ENCODE peak calls at places on chromosomes 3 and 15, in ten cellular contexts. One of them, this sample, is unnamed.

GRCh38 chr3:76940181-76940770 is 99.6 kb upstream of the ROBO2 start:
- DNase-seq in colonic mucosa: no peak
- DNase-seq in stimulated activated CD4-positive, alpha-beta T cell treated with anti-CD3 and anti-CD28 coated beads, Interleukin-15, amount 100 ng/mL, for 1 hour: no peak
- DNase-seq in HEK293T: no peak
- DNase-seq in naive thymus-derived CD8-positive, alpha-beta T cell: no peak
- DNase-seq in effector CD4-positive, alpha-beta T cell: no peak
- DNase-seq in NCI-H1417: no peak
- DNase-seq in Peyer's patch: no peak
- DNase-seq in RCC 7860: no peak
- DNase-seq in AG04450: no peak
- DNase-seq in this sample: no peak

GRCh38 chr3:21914451-21914850 is 163.4 kb upstream of the ZNF385D start:
- DNase-seq in colonic mucosa: no peak
- DNase-seq in stimulated activated CD4-positive, alpha-beta T cell treated with anti-CD3 and anti-CD28 coated beads, Interleukin-15, amount 100 ng/mL, for 1 hour: no peak
- DNase-seq in HEK293T: no peak
- DNase-seq in naive thymus-derived CD8-positive, alpha-beta T cell: no peak
- DNase-seq in effector CD4-positive, alpha-beta T cell: no peak
- DNase-seq in NCI-H1417: no peak
- DNase-seq in Peyer's patch: no peak
- DNase-seq in RCC 7860: no peak
- DNase-seq in AG04450: no peak
- DNase-seq in this sample: no peak

GRCh38 chr15:62068071-62068786 is 1.5 kb downstream of the C2CD4A start:
- DNase-seq in colonic mucosa: peak
- DNase-seq in stimulated activated CD4-positive, alpha-beta T cell treated with anti-CD3 and anti-CD28 coated beads, Interleukin-15, amount 100 ng/mL, for 1 hour: peak
- DNase-seq in HEK293T: peak
- DNase-seq in naive thymus-derived CD8-positive, alpha-beta T cell: no peak
- DNase-seq in effector CD4-positive, alpha-beta T cell: no peak
- DNase-seq in NCI-H1417: peak
- DNase-seq in Peyer's patch: peak
- DNase-seq in RCC 7860: no peak
- DNase-seq in AG04450: no peak
- DNase-seq in this sample: no peak

GRCh38 chr15:49064884-49065283 is 18.6 kb upstream of the SECISBP2L start:
- DNase-seq in colonic mucosa: no peak
- DNase-seq in stimulated activated CD4-positive, alpha-beta T cell treated with anti-CD3 and anti-CD28 coated beads, Interleukin-15, amount 100 ng/mL, for 1 hour: no peak
- DNase-seq in HEK293T: no peak
- DNase-seq in naive thymus-derived CD8-positive, alpha-beta T cell: no peak
- DNase-seq in effector CD4-positive, alpha-beta T cell: no peak
- DNase-seq in NCI-H1417: no peak
- DNase-seq in Peyer's patch: no peak
- DNase-seq in RCC 7860: no peak
- DNase-seq in AG04450: no peak
- DNase-seq in this sample: no peak

GRCh38 chr15:56244237-56244810 is 645 bp upstream of the RFX7 start:
- DNase-seq in colonic mucosa: peak
- DNase-seq in stimulated activated CD4-positive, alpha-beta T cell treated with anti-CD3 and anti-CD28 coated beads, Interleukin-15, amount 100 ng/mL, for 1 hour: no peak
- DNase-seq in HEK293T: peak
- DNase-seq in naive thymus-derived CD8-positive, alpha-beta T cell: peak
- DNase-seq in effector CD4-positive, alpha-beta T cell: peak
- DNase-seq in NCI-H1417: peak
- DNase-seq in Peyer's patch: peak
- DNase-seq in RCC 7860: peak
- DNase-seq in AG04450: peak
- DNase-seq in this sample: peak

GRCh38 chr15:90138071-90138833 is 36.0 kb upstream of the IDH2 start:
- DNase-seq in colonic mucosa: no peak
- DNase-seq in stimulated activated CD4-positive, alpha-beta T cell treated with anti-CD3 and anti-CD28 coated beads, Interleukin-15, amount 100 ng/mL, for 1 hour: no peak
- DNase-seq in HEK293T: no peak
- DNase-seq in naive thymus-derived CD8-positive, alpha-beta T cell: no peak
- DNase-seq in effector CD4-positive, alpha-beta T cell: no peak
- DNase-seq in NCI-H1417: no peak
- DNase-seq in Peyer's patch: no peak
- DNase-seq in RCC 7860: no peak
- DNase-seq in AG04450: no peak
- DNase-seq in this sample: no peak

GRCh38 chr3:33218446-33219174 is at the start of gene SUSD5:
- DNase-seq in colonic mucosa: no peak
- DNase-seq in stimulated activated CD4-positive, alpha-beta T cell treated with anti-CD3 and anti-CD28 coated beads, Interleukin-15, amount 100 ng/mL, for 1 hour: no peak
- DNase-seq in HEK293T: peak
- DNase-seq in naive thymus-derived CD8-positive, alpha-beta T cell: no peak
- DNase-seq in effector CD4-positive, alpha-beta T cell: no peak
- DNase-seq in NCI-H1417: peak
- DNase-seq in Peyer's patch: no peak
- DNase-seq in RCC 7860: no peak
- DNase-seq in AG04450: no peak
- DNase-seq in this sample: no peak

GRCh38 chr3:194250104-194251002 is 100.8 kb downstream of the CPN2 start:
- DNase-seq in colonic mucosa: peak
- DNase-seq in stimulated activated CD4-positive, alpha-beta T cell treated with anti-CD3 and anti-CD28 coated beads, Interleukin-15, amount 100 ng/mL, for 1 hour: no peak
- DNase-seq in HEK293T: no peak
- DNase-seq in naive thymus-derived CD8-positive, alpha-beta T cell: no peak
- DNase-seq in effector CD4-positive, alpha-beta T cell: no peak
- DNase-seq in NCI-H1417: peak
- DNase-seq in Peyer's patch: no peak
- DNase-seq in RCC 7860: no peak
- DNase-seq in AG04450: no peak
- DNase-seq in this sample: no peak

GRCh38 chr15:63978511-63979226 is 67.6 kb downstream of the DAPK2 start:
- DNase-seq in colonic mucosa: peak
- DNase-seq in stimulated activated CD4-positive, alpha-beta T cell treated with anti-CD3 and anti-CD28 coated beads, Interleukin-15, amount 100 ng/mL, for 1 hour: no peak
- DNase-seq in HEK293T: no peak
- DNase-seq in naive thymus-derived CD8-positive, alpha-beta T cell: no peak
- DNase-seq in effector CD4-positive, alpha-beta T cell: no peak
- DNase-seq in NCI-H1417: no peak
- DNase-seq in Peyer's patch: peak
- DNase-seq in RCC 7860: no peak
- DNase-seq in AG04450: no peak
- DNase-seq in this sample: no peak

GRCh38 chr15:75720787-75721461 is 8.3 kb upstream of the CSPG4 start:
- DNase-seq in colonic mucosa: peak
- DNase-seq in stimulated activated CD4-positive, alpha-beta T cell treated with anti-CD3 and anti-CD28 coated beads, Interleukin-15, amount 100 ng/mL, for 1 hour: peak
- DNase-seq in HEK293T: peak
- DNase-seq in naive thymus-derived CD8-positive, alpha-beta T cell: no peak
- DNase-seq in effector CD4-positive, alpha-beta T cell: no peak
- DNase-seq in NCI-H1417: peak
- DNase-seq in Peyer's patch: peak
- DNase-seq in RCC 7860: peak
- DNase-seq in AG04450: no peak
- DNase-seq in this sample: no peak

GRCh38 chr3:100041328-100041749 is 73.0 kb downstream of the FILIP1L start:
- DNase-seq in colonic mucosa: no peak
- DNase-seq in stimulated activated CD4-positive, alpha-beta T cell treated with anti-CD3 and anti-CD28 coated beads, Interleukin-15, amount 100 ng/mL, for 1 hour: no peak
- DNase-seq in HEK293T: no peak
- DNase-seq in naive thymus-derived CD8-positive, alpha-beta T cell: no peak
- DNase-seq in effector CD4-positive, alpha-beta T cell: no peak
- DNase-seq in NCI-H1417: peak
- DNase-seq in Peyer's patch: no peak
- DNase-seq in RCC 7860: peak
- DNase-seq in AG04450: peak
- DNase-seq in this sample: no peak

GRCh38 chr3:57892423-57892822 is 115.8 kb upstream of the FLNB start:
- DNase-seq in colonic mucosa: no peak
- DNase-seq in stimulated activated CD4-positive, alpha-beta T cell treated with anti-CD3 and anti-CD28 coated beads, Interleukin-15, amount 100 ng/mL, for 1 hour: no peak
- DNase-seq in HEK293T: no peak
- DNase-seq in naive thymus-derived CD8-positive, alpha-beta T cell: no peak
- DNase-seq in effector CD4-positive, alpha-beta T cell: no peak
- DNase-seq in NCI-H1417: no peak
- DNase-seq in Peyer's patch: no peak
- DNase-seq in RCC 7860: no peak
- DNase-seq in AG04450: no peak
- DNase-seq in this sample: no peak

GRCh38 chr3:117439812-117440211 is 730.2 kb downstream of the TUSC7 start:
- DNase-seq in colonic mucosa: no peak
- DNase-seq in stimulated activated CD4-positive, alpha-beta T cell treated with anti-CD3 and anti-CD28 coated beads, Interleukin-15, amount 100 ng/mL, for 1 hour: no peak
- DNase-seq in HEK293T: no peak
- DNase-seq in naive thymus-derived CD8-positive, alpha-beta T cell: no peak
- DNase-seq in effector CD4-positive, alpha-beta T cell: no peak
- DNase-seq in NCI-H1417: peak
- DNase-seq in Peyer's patch: no peak
- DNase-seq in RCC 7860: no peak
- DNase-seq in AG04450: no peak
- DNase-seq in this sample: no peak

GRCh38 chr3:133211449-133211848 is 173.3 kb downstream of the TMEM108 start:
- DNase-seq in colonic mucosa: no peak
- DNase-seq in stimulated activated CD4-positive, alpha-beta T cell treated with anti-CD3 and anti-CD28 coated beads, Interleukin-15, amount 100 ng/mL, for 1 hour: no peak
- DNase-seq in HEK293T: no peak
- DNase-seq in naive thymus-derived CD8-positive, alpha-beta T cell: no peak
- DNase-seq in effector CD4-positive, alpha-beta T cell: no peak
- DNase-seq in NCI-H1417: peak
- DNase-seq in Peyer's patch: no peak
- DNase-seq in RCC 7860: no peak
- DNase-seq in AG04450: no peak
- DNase-seq in this sample: no peak

GRCh38 chr15:50996641-50997040 is 88.2 kb downstream of the AP4E1 start:
- DNase-seq in colonic mucosa: no peak
- DNase-seq in stimulated activated CD4-positive, alpha-beta T cell treated with anti-CD3 and anti-CD28 coated beads, Interleukin-15, amount 100 ng/mL, for 1 hour: no peak
- DNase-seq in HEK293T: no peak
- DNase-seq in naive thymus-derived CD8-positive, alpha-beta T cell: no peak
- DNase-seq in effector CD4-positive, alpha-beta T cell: no peak
- DNase-seq in NCI-H1417: no peak
- DNase-seq in Peyer's patch: no peak
- DNase-seq in RCC 7860: no peak
- DNase-seq in AG04450: peak
- DNase-seq in this sample: no peak

GRCh38 chr15:72786244-72786641 is 2.7 kb upstream of the ADPGK start:
- DNase-seq in colonic mucosa: no peak
- DNase-seq in stimulated activated CD4-positive, alpha-beta T cell treated with anti-CD3 and anti-CD28 coated beads, Interleukin-15, amount 100 ng/mL, for 1 hour: no peak
- DNase-seq in HEK293T: no peak
- DNase-seq in naive thymus-derived CD8-positive, alpha-beta T cell: no peak
- DNase-seq in effector CD4-positive, alpha-beta T cell: no peak
- DNase-seq in NCI-H1417: no peak
- DNase-seq in Peyer's patch: no peak
- DNase-seq in RCC 7860: no peak
- DNase-seq in AG04450: no peak
- DNase-seq in this sample: no peak

GRCh38 chr3:184352897-184353545 is 8.4 kb downstream of the CLCN2 start:
- DNase-seq in colonic mucosa: no peak
- DNase-seq in stimulated activated CD4-positive, alpha-beta T cell treated with anti-CD3 and anti-CD28 coated beads, Interleukin-15, amount 100 ng/mL, for 1 hour: no peak
- DNase-seq in HEK293T: no peak
- DNase-seq in naive thymus-derived CD8-positive, alpha-beta T cell: no peak
- DNase-seq in effector CD4-positive, alpha-beta T cell: no peak
- DNase-seq in NCI-H1417: no peak
- DNase-seq in Peyer's patch: no peak
- DNase-seq in RCC 7860: no peak
- DNase-seq in AG04450: no peak
- DNase-seq in this sample: no peak

GRCh38 chr3:185878920-185879319 is 54.1 kb upstream of the IGF2BP2 start:
- DNase-seq in colonic mucosa: no peak
- DNase-seq in stimulated activated CD4-positive, alpha-beta T cell treated with anti-CD3 and anti-CD28 coated beads, Interleukin-15, amount 100 ng/mL, for 1 hour: no peak
- DNase-seq in HEK293T: no peak
- DNase-seq in naive thymus-derived CD8-positive, alpha-beta T cell: no peak
- DNase-seq in effector CD4-positive, alpha-beta T cell: no peak
- DNase-seq in NCI-H1417: no peak
- DNase-seq in Peyer's patch: no peak
- DNase-seq in RCC 7860: peak
- DNase-seq in AG04450: no peak
- DNase-seq in this sample: no peak

GRCh38 chr3:22091329-22091728 is 340.3 kb upstream of the ZNF385D start:
- DNase-seq in colonic mucosa: no peak
- DNase-seq in stimulated activated CD4-positive, alpha-beta T cell treated with anti-CD3 and anti-CD28 coated beads, Interleukin-15, amount 100 ng/mL, for 1 hour: no peak
- DNase-seq in HEK293T: no peak
- DNase-seq in naive thymus-derived CD8-positive, alpha-beta T cell: no peak
- DNase-seq in effector CD4-positive, alpha-beta T cell: no peak
- DNase-seq in NCI-H1417: no peak
- DNase-seq in Peyer's patch: no peak
- DNase-seq in RCC 7860: no peak
- DNase-seq in AG04450: no peak
- DNase-seq in this sample: no peak

GRCh38 chr15:63942486-63943365 is 103.6 kb downstream of the DAPK2 start:
- DNase-seq in colonic mucosa: peak
- DNase-seq in stimulated activated CD4-positive, alpha-beta T cell treated with anti-CD3 and anti-CD28 coated beads, Interleukin-15, amount 100 ng/mL, for 1 hour: no peak
- DNase-seq in HEK293T: no peak
- DNase-seq in naive thymus-derived CD8-positive, alpha-beta T cell: no peak
- DNase-seq in effector CD4-positive, alpha-beta T cell: no peak
- DNase-seq in NCI-H1417: peak
- DNase-seq in Peyer's patch: no peak
- DNase-seq in RCC 7860: no peak
- DNase-seq in AG04450: no peak
- DNase-seq in this sample: no peak

GRCh38 chr3:162704238-162704637 is 1207.6 kb downstream of the OTOL1 start:
- DNase-seq in colonic mucosa: no peak
- DNase-seq in stimulated activated CD4-positive, alpha-beta T cell treated with anti-CD3 and anti-CD28 coated beads, Interleukin-15, amount 100 ng/mL, for 1 hour: no peak
- DNase-seq in HEK293T: no peak
- DNase-seq in naive thymus-derived CD8-positive, alpha-beta T cell: no peak
- DNase-seq in effector CD4-positive, alpha-beta T cell: no peak
- DNase-seq in NCI-H1417: no peak
- DNase-seq in Peyer's patch: no peak
- DNase-seq in RCC 7860: no peak
- DNase-seq in AG04450: no peak
- DNase-seq in this sample: no peak

GRCh38 chr3:147799601-147800000 is 390.4 kb downstream of the ZIC1 start:
- DNase-seq in colonic mucosa: no peak
- DNase-seq in stimulated activated CD4-positive, alpha-beta T cell treated with anti-CD3 and anti-CD28 coated beads, Interleukin-15, amount 100 ng/mL, for 1 hour: no peak
- DNase-seq in HEK293T: no peak
- DNase-seq in naive thymus-derived CD8-positive, alpha-beta T cell: no peak
- DNase-seq in effector CD4-positive, alpha-beta T cell: no peak
- DNase-seq in NCI-H1417: no peak
- DNase-seq in Peyer's patch: no peak
- DNase-seq in RCC 7860: no peak
- DNase-seq in AG04450: no peak
- DNase-seq in this sample: no peak

GRCh38 chr15:87752250-87752951 is 504.1 kb downstream of the NTRK3 start:
- DNase-seq in colonic mucosa: no peak
- DNase-seq in stimulated activated CD4-positive, alpha-beta T cell treated with anti-CD3 and anti-CD28 coated beads, Interleukin-15, amount 100 ng/mL, for 1 hour: no peak
- DNase-seq in HEK293T: no peak
- DNase-seq in naive thymus-derived CD8-positive, alpha-beta T cell: no peak
- DNase-seq in effector CD4-positive, alpha-beta T cell: no peak
- DNase-seq in NCI-H1417: peak
- DNase-seq in Peyer's patch: no peak
- DNase-seq in RCC 7860: peak
- DNase-seq in AG04450: peak
- DNase-seq in this sample: no peak

GRCh38 chr15:80404719-80405553 is 754 bp downstream of the ARNT2 start:
- DNase-seq in colonic mucosa: peak
- DNase-seq in stimulated activated CD4-positive, alpha-beta T cell treated with anti-CD3 and anti-CD28 coated beads, Interleukin-15, amount 100 ng/mL, for 1 hour: no peak
- DNase-seq in HEK293T: peak
- DNase-seq in naive thymus-derived CD8-positive, alpha-beta T cell: no peak
- DNase-seq in effector CD4-positive, alpha-beta T cell: no peak
- DNase-seq in NCI-H1417: peak
- DNase-seq in Peyer's patch: no peak
- DNase-seq in RCC 7860: no peak
- DNase-seq in AG04450: no peak
- DNase-seq in this sample: no peak

GRCh38 chr3:40725026-40725425 is 200.3 kb downstream of the ZNF621 start:
- DNase-seq in colonic mucosa: no peak
- DNase-seq in stimulated activated CD4-positive, alpha-beta T cell treated with anti-CD3 and anti-CD28 coated beads, Interleukin-15, amount 100 ng/mL, for 1 hour: no peak
- DNase-seq in HEK293T: no peak
- DNase-seq in naive thymus-derived CD8-positive, alpha-beta T cell: no peak
- DNase-seq in effector CD4-positive, alpha-beta T cell: no peak
- DNase-seq in NCI-H1417: peak
- DNase-seq in Peyer's patch: no peak
- DNase-seq in RCC 7860: no peak
- DNase-seq in AG04450: no peak
- DNase-seq in this sample: no peak

GRCh38 chr3:78506038-78506437 is 1261.8 kb downstream of the ROBO1 start:
- DNase-seq in colonic mucosa: no peak
- DNase-seq in stimulated activated CD4-positive, alpha-beta T cell treated with anti-CD3 and anti-CD28 coated beads, Interleukin-15, amount 100 ng/mL, for 1 hour: no peak
- DNase-seq in HEK293T: no peak
- DNase-seq in naive thymus-derived CD8-positive, alpha-beta T cell: no peak
- DNase-seq in effector CD4-positive, alpha-beta T cell: no peak
- DNase-seq in NCI-H1417: no peak
- DNase-seq in Peyer's patch: no peak
- DNase-seq in RCC 7860: no peak
- DNase-seq in AG04450: no peak
- DNase-seq in this sample: no peak

GRCh38 chr3:42159706-42160472 is 68.7 kb downstream of the TRAK1 start:
- DNase-seq in colonic mucosa: peak
- DNase-seq in stimulated activated CD4-positive, alpha-beta T cell treated with anti-CD3 and anti-CD28 coated beads, Interleukin-15, amount 100 ng/mL, for 1 hour: no peak
- DNase-seq in HEK293T: no peak
- DNase-seq in naive thymus-derived CD8-positive, alpha-beta T cell: peak
- DNase-seq in effector CD4-positive, alpha-beta T cell: peak
- DNase-seq in NCI-H1417: peak
- DNase-seq in Peyer's patch: peak
- DNase-seq in RCC 7860: peak
- DNase-seq in AG04450: no peak
- DNase-seq in this sample: peak

GRCh38 chr15:89101302-89102191 is 13.3 kb downstream of the ABHD2 start:
- DNase-seq in colonic mucosa: peak
- DNase-seq in stimulated activated CD4-positive, alpha-beta T cell treated with anti-CD3 and anti-CD28 coated beads, Interleukin-15, amount 100 ng/mL, for 1 hour: no peak
- DNase-seq in HEK293T: no peak
- DNase-seq in naive thymus-derived CD8-positive, alpha-beta T cell: no peak
- DNase-seq in effector CD4-positive, alpha-beta T cell: no peak
- DNase-seq in NCI-H1417: no peak
- DNase-seq in Peyer's patch: peak
- DNase-seq in RCC 7860: peak
- DNase-seq in AG04450: peak
- DNase-seq in this sample: no peak

This sample was measured in T follicular helper cell.